ENCODE peak calls at places on chromosomes 4 and X, in seven cellular contexts. N is left ventricle myocardium inferior, W is GM12864, Y is Panc1, D is AG09309, R is glutamatergic neuron, O is IMR-90. E is an unnamed sample.

GRCh38 chr4:107468812-107469211 is 251.2 kb downstream of the PAPSS1 start:
- DNase-seq in N (no peak), W (peak; percentile 1), Y (no peak), D (no peak), R (no peak), O (no peak), E (no peak)

GRCh38 chr4:177077095-177077494 is 232.6 kb upstream of the NEIL3 start:
- DNase-seq in N (no peak), W (no peak), Y (no peak), D (no peak), R (no peak), O (no peak), E (no peak)

GRCh38 chrX:23745786-23746185 is 2.7 kb upstream of the ACOT9 start:
- DNase-seq in N (no peak), W (no peak), Y (no peak), D (no peak), R (no peak), O (no peak), E (no peak)

GRCh38 chr4:99352602-99353580 is at the start of gene ADH1C:
- DNase-seq in N (no peak), W (no peak), Y (no peak), D (no peak), R (no peak), O (peak; percentile 1), E (peak; percentile 47)

GRCh38 chrX:139967300-139967699 is 2.0 kb upstream of the CXorf66 start:
- DNase-seq in N (no peak), W (no peak), Y (no peak), D (no peak), R (no peak), O (no peak), E (no peak)

GRCh38 chrX:150766351-150767044 is 73.3 kb downstream of the MTMR1 start:
- DNase-seq in N (no peak), W (no peak), Y (no peak), D (no peak), R (no peak), O (no peak), E (no peak)

GRCh38 chr4:23889814-23890269 is at the start of gene PPARGC1A:
- DNase-seq in N (peak; percentile 47), W (no peak), Y (no peak), D (no peak), R (no peak), O (peak; percentile 50), E (no peak)

GRCh38 chr4:90084967-90085295 is 42.3 kb upstream of the CCSER1 start:
- DNase-seq in N (no peak), W (no peak), Y (no peak), D (no peak), R (no peak), O (no peak), E (no peak)

GRCh38 chrX:113222305-113222704 is 381.7 kb upstream of the AMOT start:
- DNase-seq in N (no peak), W (no peak), Y (no peak), D (no peak), R (no peak), O (no peak), E (no peak)

GRCh38 chrX:64093761-64094160 is 111.7 kb downstream of the AMER1 start:
- DNase-seq in N (no peak), W (no peak), Y (no peak), D (no peak), R (no peak), O (peak; percentile 4), E (peak; percentile 4)

GRCh38 chr4:56979674-56980073 is 978 bp downstream of the POLR2B start:
- DNase-seq in N (no peak), W (no peak), Y (no peak), D (no peak), R (peak; percentile 43), O (peak; percentile 19), E (no peak)

GRCh38 chr4:681736-682451 is 7.1 kb downstream of the SLC49A3 start:
- DNase-seq in N (no peak), W (no peak), Y (no peak), D (no peak), R (peak; percentile 27), O (no peak), E (no peak)

GRCh38 chr4:138952405-138952804 is 63.2 kb upstream of the NOCT start:
- DNase-seq in N (no peak), W (no peak), Y (no peak), D (no peak), R (no peak), O (peak; percentile 23), E (no peak)

GRCh38 chr4:88907478-88907877 is 149.5 kb downstream of the FAM13A start:
- DNase-seq in N (no peak), W (no peak), Y (no peak), D (no peak), R (no peak), O (no peak), E (no peak)

GRCh38 chrX:87580862-87581261 is 63.3 kb downstream of the KLHL4 start:
- DNase-seq in N (no peak), W (no peak), Y (no peak), D (no peak), R (no peak), O (no peak), E (no peak)

GRCh38 chrX:87583679-87584078 is 66.1 kb downstream of the KLHL4 start:
- DNase-seq in N (no peak), W (no peak), Y (no peak), D (no peak), R (peak; percentile 15), O (peak; percentile 10), E (peak; percentile 19)

GRCh38 chrX:87578978-87579377 is 61.4 kb downstream of the KLHL4 start:
- DNase-seq in N (no peak), W (no peak), Y (no peak), D (no peak), R (no peak), O (no peak), E (peak; percentile 23)

GRCh38 chrX:87582453-87582852 is 64.9 kb downstream of the KLHL4 start:
- DNase-seq in N (no peak), W (no peak), Y (no peak), D (no peak), R (no peak), O (no peak), E (no peak)
- TF ChIP-seq CTCF in N (no peak), W (no peak), Y (no peak), D (no peak), R (no peak), O (no peak), E (no peak)

DNA sequence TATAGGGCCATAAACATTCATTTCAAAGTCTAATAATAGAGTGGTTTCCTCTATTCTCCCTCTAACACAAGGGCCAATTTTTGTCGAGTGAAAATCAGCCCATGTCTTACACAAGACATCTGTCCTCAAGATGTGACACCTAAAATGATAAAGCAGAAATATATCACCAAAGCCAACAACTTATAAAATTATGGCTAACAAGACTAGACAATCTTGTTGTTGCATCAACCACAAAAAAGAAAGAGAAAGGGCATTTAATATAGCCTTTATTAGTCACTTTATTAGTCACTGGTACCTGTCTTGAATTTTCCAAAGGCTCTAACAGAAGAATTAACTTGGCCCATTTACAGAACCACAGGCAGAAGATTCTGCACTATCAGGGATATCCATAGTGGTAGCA is 161.6 kb downstream of the SMIM20 start:
- DNase-seq in N (no peak), W (no peak), Y (no peak), D (no peak), R (no peak), O (no peak), E (no peak)
- TF ChIP-seq CTCF in N (no peak), W (no peak), Y (no peak), D (no peak), R (no peak), O (no peak), E (no peak)

DNA sequence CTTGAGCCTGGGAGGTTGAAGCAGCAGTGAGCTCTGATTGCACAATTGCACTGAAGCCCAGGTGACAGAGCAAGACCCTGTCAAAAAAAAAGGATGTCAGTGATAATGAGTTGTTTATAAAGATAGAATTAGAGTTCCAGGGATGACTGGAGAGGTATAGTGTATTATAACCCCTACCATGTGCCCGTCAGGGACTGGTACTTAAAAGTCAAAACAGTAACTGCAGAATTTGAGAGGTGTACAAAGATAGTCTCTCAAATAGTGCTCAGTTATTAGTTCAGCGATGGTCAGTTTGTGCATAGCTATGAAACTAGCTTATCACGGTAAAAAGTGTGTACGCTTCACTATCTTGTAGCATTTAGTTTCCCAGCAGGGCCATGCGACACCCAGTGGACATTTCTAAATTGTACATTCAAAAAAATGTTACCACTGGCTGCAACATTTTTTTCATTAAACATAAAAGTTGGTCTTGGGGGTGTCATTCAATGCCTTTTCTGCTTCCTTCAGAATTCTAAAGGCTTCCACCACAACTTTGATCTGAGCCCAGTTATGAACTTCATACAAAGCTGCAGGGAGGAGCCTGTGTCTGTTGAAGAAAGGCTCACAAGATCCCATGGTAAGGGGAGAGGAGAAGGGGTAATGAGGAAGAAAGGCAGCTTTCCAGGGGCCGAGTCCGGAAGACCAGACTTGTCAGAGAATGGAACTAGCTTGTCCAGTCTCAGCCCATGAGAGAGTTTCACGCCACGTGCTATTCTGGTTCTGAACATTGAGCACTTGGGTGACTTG is 9.2 kb upstream of the GYG2 start:
- DNase-seq in N (no peak), W (no peak), Y (no peak), D (peak; percentile 5), R (no peak), O (peak; percentile 39), E (peak; percentile 71)
- TF ChIP-seq CTCF in N (peak; percentile 55), W (peak; percentile 52), Y (peak; percentile 73), D (peak; percentile 61), R (no peak), O (peak; percentile 62), E (peak; percentile 66)

DNA sequence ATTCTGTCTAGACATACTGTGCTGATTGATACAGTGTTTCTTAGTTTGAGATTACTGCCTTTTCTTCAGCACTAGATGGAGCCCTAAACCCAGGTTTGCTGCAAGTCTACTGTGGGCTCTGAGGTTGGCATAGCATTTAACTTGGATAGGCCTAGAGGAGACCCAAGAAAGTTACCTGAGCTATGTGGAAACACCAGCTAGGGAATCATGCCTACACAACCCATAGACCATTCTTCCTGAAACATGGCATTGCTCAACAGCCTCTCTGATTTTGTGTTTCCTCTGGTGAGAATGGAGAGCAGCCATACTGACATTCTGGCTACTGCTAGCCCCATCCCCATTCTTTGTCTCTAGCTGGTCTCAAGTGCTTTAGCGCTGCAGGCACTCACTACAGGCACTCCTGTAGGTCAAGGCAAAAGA is 287.7 kb upstream of the PCDH18 start:
- DNase-seq in N (no peak), W (peak; percentile 5), Y (peak; percentile 12), D (peak; percentile 17), R (no peak), O (peak; percentile 65), E (peak; percentile 75)
- TF ChIP-seq CTCF in N (peak; percentile 49), W (peak; percentile 52), Y (peak; percentile 61), D (peak; percentile 69), R (peak; percentile 16), O (peak; percentile 74), E (peak; percentile 67)

GRCh38 chr4:87009095-87009648 is 74.4 kb downstream of the AFF1 start:
- DNase-seq in N (no peak), W (no peak), Y (no peak), D (no peak), R (no peak), O (no peak), E (no peak)
- TF ChIP-seq CTCF in N (no peak), W (no peak), Y (no peak), D (no peak), R (no peak), O (no peak), E (no peak)

DNA sequence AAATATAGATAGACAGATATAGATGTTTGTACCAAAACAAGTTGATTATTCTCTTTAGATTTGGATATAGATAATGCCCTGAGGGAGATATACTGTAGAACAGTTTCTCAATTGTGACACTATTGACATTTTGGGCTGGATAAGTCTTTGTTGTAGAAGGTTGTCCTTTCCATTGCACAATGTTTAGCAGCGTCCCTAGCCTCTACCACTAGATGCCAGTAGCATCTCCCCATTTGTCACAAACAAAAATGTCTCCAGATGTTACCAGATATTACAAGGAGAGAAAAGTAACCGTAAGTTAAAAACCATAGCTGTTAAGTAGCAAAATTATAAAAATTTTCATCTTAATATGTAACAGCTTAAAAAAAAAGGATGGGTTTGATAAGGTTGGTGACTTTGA is 2595.3 kb downstream of the ARAP2 start:
- DNase-seq in N (no peak), W (no peak), Y (no peak), D (peak; percentile 14), R (no peak), O (peak; percentile 5), E (peak; percentile 57)
- TF ChIP-seq CTCF in N (no peak), W (no peak), Y (peak; percentile 18), D (peak; percentile 94), R (no peak), O (peak; percentile 37), E (peak; percentile 74)